ENCODE peak calls at places on chromosomes 3 and 15, in seven cellular contexts. O, J, X, B, Y, L and P are unnamed samples.

GRCh38 chr3:129316121-129317013 is 37.7 kb downstream of the HMCES start:
- DNase-seq in Y (peak; percentile 95), J (peak; percentile 97), X (peak; percentile 93), B (peak; percentile 74), L (peak; percentile 70), O (peak; percentile 91), P (peak; percentile 52)

GRCh38 chr3:69354948-69355347 is 30.9 kb downstream of the FRMD4B start:
- DNase-seq in L (no peak), X (no peak), Y (no peak), J (no peak), B (no peak), O (no peak), P (no peak)

GRCh38 chr3:3191675-3192480 is 12.4 kb upstream of the CRBN start:
- DNase-seq in Y (no peak), O (no peak), L (no peak), X (no peak), J (no peak), B (no peak), P (peak; percentile 86)

GRCh38 chr3:122052968-122053367 is 2.2 kb upstream of the CD86 start:
- DNase-seq in J (no peak), L (no peak), O (no peak), X (no peak), Y (no peak), B (no peak), P (no peak)

GRCh38 chr3:128415110-128415772 is 51.4 kb downstream of the DNAJB8 start:
- DNase-seq in X (no peak), B (no peak), Y (no peak), L (no peak), J (no peak), O (no peak), P (peak; percentile 83)

GRCh38 chr3:52471371-52472238 is 16.2 kb downstream of the NISCH start:
- DNase-seq in J (no peak), X (peak; percentile 83), Y (peak; percentile 50), O (peak; percentile 73), B (peak; percentile 41), L (no peak), P (no peak)

GRCh38 chr15:71323604-71324003 is 208.3 kb downstream of the THSD4 start:
- DNase-seq in O (no peak), L (no peak), X (no peak), Y (no peak), B (no peak), J (no peak), P (no peak)

GRCh38 chr3:117355566-117355965 is 646.0 kb downstream of the TUSC7 start:
- DNase-seq in J (no peak), Y (no peak), B (peak; percentile 1), X (no peak), L (peak; percentile 2), O (peak; percentile 35), P (no peak)

GRCh38 chr3:182730675-182731042 is 62.6 kb upstream of the ATP11B start:
- DNase-seq in Y (no peak), L (no peak), J (no peak), O (no peak), B (no peak), X (no peak), P (no peak)

GRCh38 chr3:19348929-19349564 is 200.7 kb downstream of the KCNH8 start:
- DNase-seq in X (no peak), B (peak; percentile 16), L (no peak), J (no peak), Y (no peak), O (no peak), P (peak; percentile 18)

GRCh38 chr3:141083831-141084624 is 32.9 kb downstream of the SPSB4 start:
- DNase-seq in X (peak; percentile 87), O (no peak), J (no peak), B (no peak), L (no peak), Y (no peak), P (no peak)

GRCh38 chr3:4290272-4290893 is 12.8 kb upstream of the SETMAR start:
- DNase-seq in J (no peak), X (no peak), L (peak; percentile 19), O (peak; percentile 45), Y (peak; percentile 37), B (peak; percentile 36), P (peak; percentile 17)

GRCh38 chr3:7683431-7683830 is 818.2 kb upstream of the LMCD1 start:
- DNase-seq in J (no peak), Y (no peak), L (no peak), X (no peak), B (no peak), O (no peak), P (no peak)

GRCh38 chr3:43259626-43260025 is 26.7 kb upstream of the SNRK start:
- DNase-seq in J (peak; percentile 85), Y (no peak), O (no peak), L (no peak), X (no peak), B (no peak), P (no peak)

GRCh38 chr3:189172668-189173419 is 1.1 kb downstream of the TPRG1 start:
- DNase-seq in B (no peak), Y (no peak), O (no peak), X (no peak), L (no peak), J (peak; percentile 50), P (no peak)

GRCh38 chr15:100831466-100831865 is 48.2 kb upstream of the ALDH1A3 start:
- DNase-seq in Y (no peak), X (no peak), J (no peak), B (no peak), L (no peak), O (no peak), P (no peak)

GRCh38 chr15:64314456-64314855 is 41.5 kb downstream of the CSNK1G1 start:
- DNase-seq in Y (no peak), X (no peak), B (no peak), J (no peak), L (no peak), O (no peak), P (no peak)

GRCh38 chr3:11021611-11022011 is 29.1 kb downstream of the SLC6A1 start:
- DNase-seq in J (no peak), L (no peak), B (no peak), X (no peak), O (no peak), Y (no peak), P (no peak)

GRCh38 chr15:91921188-91921820 is 67.8 kb downstream of the SLCO3A1 start:
- DNase-seq in B (no peak), J (no peak), L (no peak), O (no peak), X (no peak), Y (no peak), P (no peak)